ENCODE peak calls at places on chromosomes 16 and 17, in eight cellular contexts. One of them, this sample, is unnamed.

GRCh38 chr16:75754126-75754525 is 27.8 kb upstream of the CPHXL start:
- DNase-seq in uterus: no peak
- DNase-seq in foreskin melanocyte: no peak
- DNase-seq in HEK293T: no peak
- DNase-seq in choroid plexus epithelial cell: no peak
- DNase-seq in MCF 10A: peak
- DNase-seq in activated CD8-positive, alpha-beta T cell treated with anti-CD3 and anti-CD28 coated beads for 36 hours: no peak
- DNase-seq in AG04450: peak
- DNase-seq in this sample: no peak

GRCh38 chr17:5121186-5121841 is 5.5 kb downstream of the USP6 start:
- DNase-seq in MCF 10A: no peak
- DNase-seq in activated CD8-positive, alpha-beta T cell treated with anti-CD3 and anti-CD28 coated beads for 36 hours: no peak
- DNase-seq in uterus: peak
- DNase-seq in HEK293T: no peak
- DNase-seq in choroid plexus epithelial cell: no peak
- DNase-seq in foreskin melanocyte: no peak
- DNase-seq in AG04450: no peak
- DNase-seq in this sample: no peak

GRCh38 chr16:2150418-2151187 is 2.2 kb downstream of the RAB26 start:
- DNase-seq in activated CD8-positive, alpha-beta T cell treated with anti-CD3 and anti-CD28 coated beads for 36 hours: peak
- DNase-seq in AG04450: no peak
- DNase-seq in choroid plexus epithelial cell: no peak
- DNase-seq in HEK293T: no peak
- DNase-seq in MCF 10A: peak
- DNase-seq in foreskin melanocyte: no peak
- DNase-seq in uterus: no peak
- DNase-seq in this sample: peak

GRCh38 chr16:23952128-23953041 is 116.6 kb downstream of the PRKCB start:
- DNase-seq in foreskin melanocyte: peak
- DNase-seq in HEK293T: no peak
- DNase-seq in AG04450: no peak
- DNase-seq in activated CD8-positive, alpha-beta T cell treated with anti-CD3 and anti-CD28 coated beads for 36 hours: peak
- DNase-seq in uterus: no peak
- DNase-seq in choroid plexus epithelial cell: peak
- DNase-seq in MCF 10A: no peak
- DNase-seq in this sample: peak

GRCh38 chr16:2194852-2195315 is 1.5 kb downstream of the CASKIN1 start:
- DNase-seq in choroid plexus epithelial cell: peak
- DNase-seq in HEK293T: peak
- DNase-seq in AG04450: no peak
- DNase-seq in uterus: no peak
- DNase-seq in MCF 10A: peak
- DNase-seq in activated CD8-positive, alpha-beta T cell treated with anti-CD3 and anti-CD28 coated beads for 36 hours: peak
- DNase-seq in foreskin melanocyte: no peak
- DNase-seq in this sample: peak

GRCh38 chr17:63911657-63912100 is 621 bp upstream of the CSHL1 start:
- DNase-seq in foreskin melanocyte: no peak
- DNase-seq in choroid plexus epithelial cell: peak
- DNase-seq in AG04450: no peak
- DNase-seq in HEK293T: peak
- DNase-seq in activated CD8-positive, alpha-beta T cell treated with anti-CD3 and anti-CD28 coated beads for 36 hours: peak
- DNase-seq in MCF 10A: peak
- DNase-seq in uterus: peak
- DNase-seq in this sample: peak

GRCh38 chr17:79844869-79845600 is 5.8 kb upstream of the CBX4 start:
- DNase-seq in MCF 10A: peak
- DNase-seq in HEK293T: peak
- DNase-seq in activated CD8-positive, alpha-beta T cell treated with anti-CD3 and anti-CD28 coated beads for 36 hours: peak
- DNase-seq in choroid plexus epithelial cell: no peak
- DNase-seq in AG04450: no peak
- DNase-seq in foreskin melanocyte: peak
- DNase-seq in uterus: peak
- DNase-seq in this sample: peak

GRCh38 chr17:73359987-73360410 is 48.2 kb upstream of the CDC42EP4 start:
- DNase-seq in HEK293T: no peak
- DNase-seq in AG04450: no peak
- DNase-seq in activated CD8-positive, alpha-beta T cell treated with anti-CD3 and anti-CD28 coated beads for 36 hours: no peak
- DNase-seq in uterus: no peak
- DNase-seq in choroid plexus epithelial cell: no peak
- DNase-seq in foreskin melanocyte: no peak
- DNase-seq in MCF 10A: peak
- DNase-seq in this sample: no peak

GRCh38 chr17:5080591-5080990 is 2.3 kb downstream of the ZFP3 start:
- DNase-seq in HEK293T: no peak
- DNase-seq in AG04450: no peak
- DNase-seq in activated CD8-positive, alpha-beta T cell treated with anti-CD3 and anti-CD28 coated beads for 36 hours: peak
- DNase-seq in MCF 10A: no peak
- DNase-seq in foreskin melanocyte: no peak
- DNase-seq in uterus: no peak
- DNase-seq in choroid plexus epithelial cell: no peak
- DNase-seq in this sample: no peak

GRCh38 chr16:16857012-16857411 is 478.1 kb downstream of the NPIPA7 start:
- DNase-seq in MCF 10A: no peak
- DNase-seq in activated CD8-positive, alpha-beta T cell treated with anti-CD3 and anti-CD28 coated beads for 36 hours: no peak
- DNase-seq in choroid plexus epithelial cell: no peak
- DNase-seq in AG04450: no peak
- DNase-seq in uterus: no peak
- DNase-seq in foreskin melanocyte: no peak
- DNase-seq in HEK293T: no peak
- DNase-seq in this sample: no peak

GRCh38 chr17:40461774-40462342 is 18.6 kb downstream of the IGFBP4 start:
- DNase-seq in activated CD8-positive, alpha-beta T cell treated with anti-CD3 and anti-CD28 coated beads for 36 hours: no peak
- DNase-seq in choroid plexus epithelial cell: no peak
- DNase-seq in AG04450: no peak
- DNase-seq in foreskin melanocyte: no peak
- DNase-seq in uterus: peak
- DNase-seq in HEK293T: no peak
- DNase-seq in MCF 10A: no peak
- DNase-seq in this sample: no peak

This sample was measured in Kasumi-1.